ENCODE peak calls at places on chromosome 5, in four cellular contexts. H, K, F and O are unnamed samples. For H3K4me1, the result is how much of the 10 kb centered on the place peaks cover.

GRCh38 chr5:55604611-55605067 is 69.9 kb upstream of the PLPP1 start:
- DNase-seq in H (peak), K (no peak), F (no peak), O (no peak)

GRCh38 chr5:77957-78804 is 13.8 kb upstream of the PLEKHG4B start:
- DNase-seq in H (peak), K (peak), F (peak), O (no peak)

GRCh38 chr5:126490167-126490937 is 67.1 kb downstream of the GRAMD2B start:
- DNase-seq in H (no peak), K (no peak), F (no peak), O (no peak)

GRCh38 chr5:112228672-112229071 is 190.4 kb downstream of the EPB41L4A start:
- DNase-seq in H (peak), K (peak), F (peak), O (peak)

GRCh38 chr5:83184534-83184933 is 107.2 kb downstream of the XRCC4 start:
- DNase-seq in H (no peak), K (no peak), F (no peak), O (no peak)

GRCh38 chr5:15691536-15691935 is 191.6 kb downstream of the FBXL7 start:
- DNase-seq in H (no peak), K (no peak), F (no peak), O (no peak)

GRCh38 chr5:130874861-130875419 is 290.1 kb downstream of the HINT1 start:
- DNase-seq in H (no peak), K (no peak), F (no peak), O (no peak)

GRCh38 chr5:80408976-80409926 is 1.4 kb downstream of the ZFYVE16 start:
- DNase-seq in H (peak), K (no peak), F (no peak), O (no peak)

GRCh38 chr5:145752947-145753346 is 82.2 kb downstream of the PRELID2 start:
- DNase-seq in H (no peak), K (no peak), F (no peak), O (no peak)

GRCh38 chr5:141795421-141795820 is 82.8 kb downstream of the PCDH1 start:
- DNase-seq in H (no peak), K (no peak), F (no peak), O (no peak)

GRCh38 chr5:55344392-55344992 is 36.7 kb downstream of the MTREX start:
- DNase-seq in H (peak), K (peak), F (no peak), O (peak)

GRCh38 chr5:180235077-180235476 is 26.1 kb upstream of the RASGEF1C start:
- DNase-seq in H (no peak), K (no peak), F (no peak), O (no peak)

GRCh38 chr5:142641681-142642080 is 44.2 kb downstream of the FGF1 start:
- DNase-seq in H (no peak), K (no peak), F (no peak), O (no peak)

GRCh38 chr5:83577036-83577636 is 105.6 kb downstream of the VCAN start:
- DNase-seq in H (no peak), K (peak), F (no peak), O (peak)

GRCh38 chr5:178453224-178453623 is 137.0 kb downstream of the COL23A1 start:
- DNase-seq in H (no peak), K (peak), F (no peak), O (no peak)

GRCh38 chr5:6585939-6586646 is 46.8 kb downstream of the NSUN2 start:
- DNase-seq in H (no peak), K (no peak), F (no peak), O (no peak)

GRCh38 chr5:138610468-138611294 is 35.5 kb upstream of the HSPA9 start:
- DNase-seq in H (peak), K (no peak), F (no peak), O (no peak)
- H3K4me3 ChIP-seq in H (peak), K (peak), F (peak), O (no peak)

GRCh38 chr5:45411971-45412612 is 284.1 kb downstream of the HCN1 start:
- DNase-seq in H (no peak), K (no peak), F (no peak), O (no peak)

GRCh38 chr5:45410304-45410995 is 285.7 kb downstream of the HCN1 start:
- DNase-seq in H (peak), K (no peak), F (no peak), O (no peak)

GRCh38 chr5:45417285-45417996 is 278.7 kb downstream of the HCN1 start:
- DNase-seq in H (no peak), K (no peak), F (no peak), O (no peak)

DNA sequence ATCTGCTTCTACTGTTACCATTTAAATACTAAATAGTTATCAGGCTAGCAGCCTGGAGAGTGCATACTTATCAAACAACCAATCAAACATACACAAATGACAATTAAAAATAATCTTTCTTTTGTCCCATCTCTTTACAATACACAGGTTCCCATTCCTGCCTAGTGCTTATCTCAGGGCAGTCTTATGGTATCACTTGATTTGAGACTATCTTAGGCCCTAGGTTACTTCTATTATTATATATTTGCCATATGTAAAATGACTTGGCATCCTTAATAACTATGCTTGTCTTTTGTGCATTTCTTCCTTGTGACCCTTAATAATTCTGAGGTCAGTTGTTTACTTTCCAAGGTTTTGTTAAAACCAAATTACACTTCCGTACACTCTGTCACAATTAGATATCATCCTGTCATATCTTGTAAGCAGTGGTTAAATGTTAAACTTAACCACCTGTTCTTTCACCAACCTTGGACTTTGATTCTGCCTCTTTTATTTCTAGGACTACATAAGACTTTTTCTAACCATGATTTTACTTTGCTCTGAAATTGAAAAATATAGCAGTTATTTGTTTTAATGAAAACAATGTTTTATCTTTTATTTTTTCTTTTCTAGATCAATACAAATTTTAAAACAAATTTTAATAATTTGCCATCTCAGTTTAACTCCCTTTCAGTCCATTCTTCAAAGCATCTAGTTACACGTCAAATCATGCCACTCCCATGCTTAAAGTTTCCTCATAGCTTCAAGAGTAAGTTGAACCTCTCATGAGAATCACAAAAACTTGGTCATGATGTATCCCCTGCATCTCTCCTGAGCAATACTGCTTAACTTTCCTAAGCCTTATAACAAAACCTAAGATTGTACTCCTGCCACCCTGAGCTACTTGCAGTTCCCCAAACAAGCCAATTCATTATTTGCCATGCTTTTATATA is 281.3 kb downstream of the HCN1 start:
- DNase-seq in H (no peak), K (no peak), F (no peak), O (no peak)
- H3K4me1 ChIP-seq in H (under half), K (under half), F (under half), O (under half)

DNA sequence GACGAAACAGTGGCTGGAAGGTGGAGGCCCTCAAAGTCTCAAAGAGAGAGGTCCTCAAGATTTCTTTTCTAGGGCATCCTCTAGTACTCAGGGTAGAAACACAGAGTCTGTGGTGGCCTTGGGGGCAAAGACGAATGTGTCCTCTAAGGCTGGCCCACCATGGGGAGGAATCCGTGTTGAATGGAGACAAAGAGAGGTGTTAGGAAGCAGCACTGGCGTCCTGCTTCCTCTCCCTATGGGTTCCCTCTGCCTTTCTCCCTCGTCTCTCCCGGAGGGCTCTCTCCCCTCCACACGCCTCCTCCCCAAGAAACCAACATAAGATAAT is 333.7 kb downstream of the CWC27 start:
- DNase-seq in H (no peak), K (no peak), F (no peak), O (no peak)
- H3K4me3 ChIP-seq in H (no peak), K (peak), F (peak), O (peak)

GRCh38 chr5:102286465-102286864 is 9.6 kb downstream of the SLCO4C1 start:
- DNase-seq in H (no peak), K (no peak), F (no peak), O (no peak)

GRCh38 chr5:102288630-102289029 is 7.5 kb downstream of the SLCO4C1 start:
- DNase-seq in H (no peak), K (no peak), F (no peak), O (no peak)

DNA sequence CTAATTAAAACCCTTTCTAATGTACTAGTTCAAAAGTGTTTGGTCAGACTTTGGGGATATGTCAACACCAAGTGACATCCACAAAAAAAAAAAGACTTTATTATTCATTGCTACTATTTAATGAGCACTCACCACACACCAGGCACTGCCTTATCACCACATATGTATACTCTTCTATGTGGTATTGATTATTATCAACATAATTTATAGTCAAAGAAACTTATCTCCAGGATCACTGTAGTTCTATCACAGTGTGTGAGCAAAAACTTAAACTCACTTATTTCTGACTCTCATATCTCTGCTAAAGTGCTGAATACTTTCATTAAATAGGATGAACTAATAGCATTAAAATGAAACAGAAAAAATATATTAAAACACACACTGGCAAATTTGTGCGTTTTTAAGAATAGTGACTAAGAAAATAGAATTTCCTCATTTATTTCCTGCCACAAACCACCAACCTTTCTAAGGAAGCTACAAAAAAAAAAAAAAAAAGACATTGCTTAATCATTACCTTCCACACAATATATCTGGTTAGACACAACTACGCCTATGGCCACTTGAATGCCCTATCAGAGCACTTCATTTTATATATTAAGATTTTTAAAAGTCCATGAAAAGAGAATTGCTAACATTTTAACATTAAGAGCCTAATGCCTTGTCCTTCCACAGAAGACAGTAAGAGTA is 12.8 kb downstream of the SLCO4C1 start:
- DNase-seq in H (no peak), K (no peak), F (no peak), O (no peak)
- H3K4me1 ChIP-seq in H (under half), K (under half), F (under half), O (under half)

GRCh38 chr5:121963409-121963808 is 1.6 kb downstream of the SRFBP1 start:
- DNase-seq in H (no peak), K (no peak), F (no peak), O (no peak)
- H3K4me3 ChIP-seq in H (no peak), K (no peak), F (no peak), O (no peak)

GRCh38 chr5:39423331-39423751 is 1.4 kb downstream of the DAB2 start:
- DNase-seq in H (no peak), K (no peak), F (peak), O (no peak)

GRCh38 chr5:39419830-39420229 is 5.0 kb downstream of the DAB2 start:
- DNase-seq in H (no peak), K (no peak), F (no peak), O (no peak)

GRCh38 chr5:39420482-39421145 is 4.2 kb downstream of the DAB2 start:
- DNase-seq in H (no peak), K (peak), F (peak), O (peak)

GRCh38 chr5:39422886-39423285 is 1.9 kb downstream of the DAB2 start:
- DNase-seq in H (no peak), K (no peak), F (no peak), O (no peak)

DNA sequence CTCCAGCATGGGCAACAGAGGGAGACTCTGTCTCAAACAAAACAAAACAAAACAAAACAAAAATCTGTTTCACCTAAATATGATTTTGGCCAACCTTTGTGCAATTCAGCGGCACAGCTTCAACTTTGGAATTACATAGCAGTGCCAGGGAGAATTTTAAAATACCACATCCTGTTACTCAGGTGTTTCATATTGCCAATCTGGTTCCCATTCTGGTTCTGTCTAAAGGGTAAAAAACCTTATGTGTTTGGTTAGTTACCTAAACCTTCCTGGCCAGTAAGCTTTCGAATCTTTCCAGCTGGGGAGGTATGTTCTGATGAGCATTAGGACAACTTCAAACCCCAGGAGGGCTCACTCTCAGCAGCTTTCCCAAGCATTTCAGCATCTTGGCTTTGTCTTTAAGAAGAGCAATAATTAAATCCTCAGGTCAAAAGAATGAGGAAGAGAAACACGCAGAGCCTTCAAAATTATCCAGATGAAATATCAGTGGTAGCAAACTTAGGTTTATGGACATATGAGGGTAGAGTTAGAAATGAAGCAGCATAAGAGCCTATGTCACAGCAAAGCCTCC is 2.7 kb downstream of the DAB2 start:
- DNase-seq in H (no peak), K (no peak), F (no peak), O (no peak)
- H3K4me1 ChIP-seq in H (under half), K (half or more), F (half or more), O (under half)

DNA sequence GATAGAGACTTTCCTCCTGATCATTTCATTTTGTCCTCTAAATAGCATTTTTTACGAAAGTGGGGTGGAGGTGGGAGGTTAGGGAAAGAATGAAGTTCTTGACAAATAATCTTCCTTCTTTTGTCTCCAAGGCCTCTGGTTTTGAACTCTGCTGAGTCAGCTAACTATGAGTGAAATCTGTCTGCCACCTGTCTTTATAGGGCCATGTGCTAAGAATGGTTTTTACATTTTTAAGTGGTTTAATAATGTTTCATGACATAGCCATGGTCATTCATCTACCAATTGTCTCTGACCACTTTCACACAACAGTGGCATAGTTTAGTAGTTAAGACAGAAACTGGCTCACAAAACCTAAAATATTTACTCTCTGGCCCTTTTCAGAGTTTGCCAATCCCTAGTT is 7.6 kb downstream of the MAN2A1 start:
- DNase-seq in H (no peak), K (no peak), F (no peak), O (no peak)
- H3K4me3 ChIP-seq in H (no peak), K (no peak), F (no peak), O (no peak)

GRCh38 chr5:62326702-62327101 is 20.7 kb downstream of the KIF2A start:
- DNase-seq in H (no peak), K (no peak), F (no peak), O (no peak)

GRCh38 chr5:62326302-62326701 is 20.3 kb downstream of the KIF2A start:
- DNase-seq in H (no peak), K (no peak), F (no peak), O (no peak)

GRCh38 chr5:62327627-62328026 is 21.6 kb downstream of the KIF2A start:
- DNase-seq in H (no peak), K (no peak), F (no peak), O (no peak)

GRCh38 chr5:62328772-62329491 is 22.9 kb downstream of the KIF2A start:
- DNase-seq in H (no peak), K (no peak), F (no peak), O (no peak)

DNA sequence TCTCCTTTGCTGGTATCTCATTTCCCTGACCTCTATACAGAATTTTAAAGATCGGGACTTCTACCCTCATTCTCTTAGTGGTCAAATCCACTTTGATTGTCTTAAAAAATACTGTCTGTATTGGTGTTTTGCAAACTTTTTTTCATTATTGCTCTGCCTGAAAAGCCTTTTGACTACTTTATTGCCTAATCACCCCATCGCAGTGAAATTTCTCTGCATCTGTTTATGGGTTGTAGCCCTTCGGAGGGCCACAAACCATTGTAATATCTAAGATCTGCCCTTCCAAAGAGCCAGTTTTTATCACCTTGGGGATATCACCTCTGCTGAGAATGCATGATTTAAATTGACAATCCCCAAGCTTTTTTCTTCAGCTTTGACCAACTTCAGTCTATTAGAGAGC is 21.1 kb downstream of the KIF2A start:
- DNase-seq in H (no peak), K (no peak), F (no peak), O (no peak)
- H3K4me1 ChIP-seq in H (under half), K (under half), F (under half), O (under half)

GRCh38 chr5:135508496-135509005 is 27.2 kb downstream of the NEUROG1 start:
- DNase-seq in H (peak), K (no peak), F (no peak), O (no peak)
- H3K4me3 ChIP-seq in H (peak), K (no peak), F (no peak), O (no peak)

GRCh38 chr5:115428248-115428647 is 116.3 kb downstream of the FEM1C start:
- DNase-seq in H (no peak), K (no peak), F (no peak), O (no peak)

GRCh38 chr5:115431116-115431515 is 113.5 kb downstream of the FEM1C start:
- DNase-seq in H (no peak), K (no peak), F (no peak), O (no peak)

GRCh38 chr5:115429345-115429940 is 115.1 kb downstream of the FEM1C start:
- DNase-seq in H (no peak), K (no peak), F (no peak), O (no peak)

GRCh38 chr5:115430374-115430773 is 114.2 kb downstream of the FEM1C start:
- DNase-seq in H (no peak), K (no peak), F (no peak), O (no peak)

GRCh38 chr5:115428676-115429075 is 115.9 kb downstream of the FEM1C start:
- DNase-seq in H (no peak), K (no peak), F (no peak), O (no peak)
- H3K4me1 ChIP-seq in H (under half), K (half or more), F (under half), O (under half)